ENCODE peak calls at places on chromosomes 13 and 19, in nine cellular contexts. N is HepG2; J is stimulated activated CD8-positive, alpha-beta memory T cell treated with anti-CD3 and anti-CD28 coated beads, Interleukin-4, amount 100 ng/mL, for 24 hours; O is activated CD4-positive, alpha-beta memory T cell treated with anti-CD3 and anti-CD28 coated beads, Interleukin-2, amount 10 ng/mL, durations not matched to agents 7 days and 5 days; Q is pancreas; V is glutamatergic neuron; B is cardiac fibroblast; Z is caudate nucleus; S is islet precursor cell. R is an unnamed sample.

GRCh38 chr19:1248454-1249297 is at the start of gene MIDN:
- DNase-seq in S (peak), Z (peak), O (peak), J (peak), B (peak), V (peak), Q (peak), N (peak), R (no peak)

GRCh38 chr13:98978280-98978679 is 416 bp upstream of the DOCK9 start:
- DNase-seq in Q (no peak), S (no peak), B (peak), N (no peak), Z (no peak), O (no peak), V (no peak), J (no peak), R (no peak)

GRCh38 chr13:114256547-114256946 is 21.9 kb downstream of the CDC16 start:
- DNase-seq in Q (no peak), V (no peak), Z (no peak), J (no peak), B (no peak), S (no peak), N (no peak), O (no peak), R (no peak)

GRCh38 chr19:35704218-35704617 is at the start of gene ZBTB32:
- DNase-seq in B (peak), N (no peak), J (no peak), Q (no peak), V (no peak), O (no peak), S (peak), Z (no peak), R (no peak)

GRCh38 chr13:102220681-102221228 is 181.1 kb downstream of the FGF14 start:
- DNase-seq in S (no peak), B (no peak), Z (no peak), Q (no peak), V (no peak), O (no peak), N (no peak), J (no peak), R (no peak)

GRCh38 chr13:97391201-97391600 is 42.8 kb upstream of the RAP2A start:
- DNase-seq in J (no peak), S (no peak), V (no peak), Z (no peak), O (no peak), B (no peak), Q (no peak), N (no peak), R (no peak)

GRCh38 chr13:36549126-36549702 is 116.9 kb downstream of the CCNA1 start:
- DNase-seq in Q (no peak), J (no peak), V (no peak), O (no peak), Z (no peak), S (no peak), N (no peak), B (peak), R (no peak)

GRCh38 chr13:45143346-45143751 is 23.0 kb downstream of the GTF2F2 start:
- DNase-seq in B (peak), N (no peak), J (no peak), S (peak), V (no peak), Z (no peak), O (no peak), Q (no peak), R (no peak)

GRCh38 chr13:32047088-32047487 is 15.5 kb downstream of the FRY start:
- DNase-seq in N (no peak), B (no peak), Z (no peak), J (no peak), V (no peak), O (no peak), Q (no peak), S (no peak), R (no peak)

GRCh38 chr19:49506575-49507105 is 5.8 kb upstream of the FCGRT start:
- DNase-seq in S (peak), V (peak), B (peak), N (peak), J (peak), Z (no peak), Q (peak), O (peak), R (peak)

GRCh38 chr19:49916839-49917733 is 11.9 kb upstream of the ATF5 start:
- DNase-seq in Z (no peak), N (no peak), O (no peak), S (no peak), J (no peak), B (no peak), V (no peak), Q (no peak), R (no peak)

GRCh38 chr13:78102121-78102677 is 183.6 kb upstream of the EDNRB start:
- DNase-seq in O (no peak), J (no peak), V (no peak), B (peak), Z (no peak), Q (peak), N (no peak), S (no peak), R (no peak)

GRCh38 chr13:31725841-31726240 is 13.5 kb upstream of the RXFP2 start:
- DNase-seq in B (peak), O (no peak), N (no peak), J (no peak), Q (no peak), S (no peak), V (no peak), Z (no peak), R (no peak)

GRCh38 chr13:30331331-30331771 is 24.0 kb upstream of the KATNAL1 start:
- DNase-seq in Q (no peak), S (no peak), V (no peak), O (no peak), Z (no peak), N (no peak), J (no peak), B (no peak), R (no peak)

GRCh38 chr19:37905936-37906867 is at the start of gene WDR87:
- DNase-seq in Z (no peak), O (peak), Q (peak), S (peak), V (peak), N (peak), J (peak), B (peak), R (no peak)

GRCh38 chr19:29628661-29629385 is 22.7 kb downstream of the POP4 start:
- DNase-seq in Z (no peak), B (no peak), O (no peak), Q (no peak), N (no peak), V (no peak), S (no peak), J (no peak), R (no peak)

GRCh38 chr19:2135474-2136402 is 15.6 kb downstream of the AP3D1 start:
- DNase-seq in Z (no peak), B (no peak), J (no peak), S (no peak), N (no peak), O (no peak), V (no peak), Q (no peak), R (no peak)

GRCh38 chr19:49475995-49476880 is 2.2 kb downstream of the FLT3LG start:
- DNase-seq in S (peak), O (peak), N (no peak), Z (peak), Q (no peak), V (peak), J (peak), B (no peak), R (no peak)

GRCh38 chr13:45859682-45860081 is 8.1 kb upstream of the SIAH3 start:
- DNase-seq in B (no peak), O (no peak), Z (no peak), S (no peak), J (no peak), V (no peak), N (no peak), Q (no peak), R (no peak)

GRCh38 chr13:83879431-83880171 is 2.7 kb downstream of the SLITRK1 start:
- DNase-seq in V (peak), N (no peak), Z (no peak), J (no peak), O (no peak), S (peak), B (no peak), Q (no peak), R (no peak)

GRCh38 chr19:38210458-38210987 is 13.5 kb downstream of the DPF1 start:
- DNase-seq in O (no peak), J (no peak), Z (peak), V (peak), N (no peak), B (no peak), Q (no peak), S (peak), R (no peak)

GRCh38 chr13:97116754-97117153 is 105.4 kb upstream of the MBNL2 start:
- DNase-seq in Z (no peak), Q (no peak), N (no peak), O (no peak), J (no peak), V (no peak), S (peak), B (peak), R (no peak)

GRCh38 chr19:13015361-13016231 is 20.3 kb downstream of the NFIX start:
- DNase-seq in N (no peak), B (no peak), Z (no peak), O (no peak), J (no peak), V (no peak), S (no peak), Q (no peak), R (no peak)

GRCh38 chr13:39209731-39210633 is 171.7 kb downstream of the NHLRC3 start:
- DNase-seq in B (peak), Z (no peak), S (no peak), O (no peak), Q (no peak), J (no peak), V (no peak), N (no peak), R (no peak)

GRCh38 chr13:99974296-99974938 is 2.9 kb upstream of the ZIC5 start:
- DNase-seq in J (no peak), Q (no peak), O (no peak), V (no peak), Z (no peak), B (no peak), N (no peak), S (peak), R (no peak)

GRCh38 chr13:35838356-35838755 is 292.8 kb downstream of the DCLK1 start:
- DNase-seq in N (no peak), S (no peak), Q (no peak), Z (no peak), O (no peak), V (no peak), B (peak), J (no peak), R (no peak)

GRCh38 chr13:47829684-47830083 is 171.4 kb downstream of the SUCLA2 start:
- DNase-seq in Z (no peak), S (no peak), O (no peak), Q (no peak), B (peak), N (no peak), J (no peak), V (no peak), R (no peak)

R was measured in GM19239.